ENCODE peak calls at places on chromosomes 5 and 9, in eight cellular contexts. F, Q, P, W, G, T, V and M are unnamed samples. For H3K4me1, the result is how much of the 10 kb centered on the place peaks cover.

GRCh38 chr5:176773408-176774035 is 36.8 kb upstream of the UNC5A start:
- DNase-seq in F (no peak), W (peak), V (peak), Q (peak), G (no peak), P (peak), T (no peak), M (no peak)

GRCh38 chr5:74390822-74391221 is 249.7 kb downstream of the ENC1 start:
- DNase-seq in T (no peak), F (no peak), P (no peak), G (no peak), V (no peak), W (no peak), Q (no peak), M (no peak)

GRCh38 chr9:13627502-13627901 is 348.0 kb upstream of the MPDZ start:
- DNase-seq in Q (no peak), W (no peak), P (no peak), F (no peak), T (no peak), V (no peak), G (no peak), M (no peak)

GRCh38 chr5:135400866-135401265 is 1.8 kb upstream of the MACROH2A1 start:
- DNase-seq in V (no peak), P (peak), G (no peak), F (no peak), Q (no peak), W (no peak), T (no peak), M (no peak)

GRCh38 chr5:133925866-133926488 is 42.4 kb downstream of the C5orf15 start:
- DNase-seq in Q (no peak), W (no peak), V (no peak), F (no peak), T (no peak), P (no peak), G (no peak), M (no peak)

GRCh38 chr9:129014124-129014523 is 14.0 kb downstream of the SH3GLB2 start:
- DNase-seq in Q (no peak), V (no peak), T (no peak), G (no peak), P (no peak), W (no peak), F (no peak), M (no peak)

GRCh38 chr9:129473523-129474244 is 147.2 kb downstream of the C9orf50 start:
- DNase-seq in F (no peak), V (peak), Q (no peak), T (peak), P (no peak), G (peak), W (peak), M (no peak)

GRCh38 chr5:67047180-67047579 is 149.4 kb downstream of the CD180 start:
- DNase-seq in G (peak), F (peak), W (no peak), Q (peak), P (peak), V (peak), T (no peak), M (peak)

GRCh38 chr5:133599044-133599443 is 13.3 kb downstream of the FSTL4 start:
- DNase-seq in V (peak), T (no peak), Q (no peak), G (no peak), P (no peak), W (no peak), F (no peak), M (no peak)

GRCh38 chr9:114016629-114017423 is 61.3 kb downstream of the AMBP start:
- DNase-seq in V (peak), W (peak), Q (peak), P (peak), T (no peak), G (no peak), F (no peak), M (no peak)

GRCh38 chr9:80376180-80376579 is 804.4 kb downstream of the TLE4 start:
- DNase-seq in F (no peak), T (no peak), W (no peak), P (no peak), V (no peak), Q (no peak), G (no peak), M (no peak)

GRCh38 chr9:31823365-31823764 is 561.1 kb upstream of the ACO1 start:
- DNase-seq in F (no peak), P (no peak), T (no peak), G (no peak), Q (no peak), W (no peak), V (no peak), M (no peak)

GRCh38 chr9:111992523-111992922 is 95.9 kb downstream of the UGCG start:
- DNase-seq in Q (no peak), T (peak), F (no peak), G (no peak), W (no peak), P (no peak), V (no peak), M (no peak)

GRCh38 chr9:99682870-99683269 is 138.8 kb upstream of the NR4A3 start:
- DNase-seq in G (no peak), V (no peak), W (no peak), T (no peak), P (no peak), F (no peak), Q (no peak), M (no peak)

GRCh38 chr9:16343249-16344237 is 526.9 kb downstream of the BNC2 start:
- DNase-seq in T (no peak), P (no peak), W (no peak), G (peak), Q (no peak), V (no peak), F (no peak), M (no peak)

GRCh38 chr9:91151014-91151740 is 210.5 kb downstream of the AUH start:
- DNase-seq in P (peak), Q (no peak), W (no peak), F (no peak), V (no peak), T (peak), G (no peak), M (no peak)

GRCh38 chr9:109914280-109915027 is 134.5 kb downstream of the PALM2AKAP2 start:
- DNase-seq in V (no peak), W (no peak), P (peak), Q (no peak), G (no peak), T (peak), F (peak), M (no peak)

GRCh38 chr5:151881626-151882225 is 42.9 kb downstream of the GLRA1 start:
- DNase-seq in G (no peak), Q (no peak), W (no peak), T (no peak), P (no peak), F (no peak), V (no peak), M (no peak)

GRCh38 chr5:123283031-123283430 is 140.2 kb downstream of the CEP120 start:
- DNase-seq in F (no peak), V (no peak), G (no peak), T (peak), Q (no peak), P (no peak), W (no peak), M (no peak)

GRCh38 chr9:107102011-107102410 is 181.1 kb upstream of the RAD23B start:
- DNase-seq in Q (no peak), F (no peak), P (no peak), V (no peak), G (no peak), T (no peak), W (no peak), M (no peak)

GRCh38 chr5:132067941-132068808 is 5.4 kb upstream of the CSF2 start:
- DNase-seq in G (no peak), T (no peak), F (no peak), W (peak), Q (no peak), P (no peak), V (no peak), M (no peak)

GRCh38 chr9:130333041-130334040 is 67.8 kb downstream of the HMCN2 start:
- DNase-seq in Q (no peak), F (no peak), G (peak), W (no peak), T (peak), P (peak), V (no peak), M (no peak)

GRCh38 chr5:177435847-177436536 is 9.5 kb downstream of the GRK6 start:
- DNase-seq in P (no peak), Q (no peak), G (no peak), V (no peak), W (peak), F (no peak), T (no peak), M (peak)

GRCh38 chr5:157924931-157925729 is 66.2 kb upstream of the CLINT1 start:
- DNase-seq in T (no peak), Q (no peak), G (no peak), P (peak), V (no peak), F (peak), W (no peak), M (no peak)

GRCh38 chr5:10306114-10306513 is 1.6 kb downstream of the CMBL start:
- DNase-seq in V (no peak), F (peak), G (no peak), Q (no peak), T (no peak), P (no peak), W (no peak), M (no peak)
- H3K4me3 ChIP-seq in V (peak), F (peak), G (peak), Q (no peak), T (peak), P (peak), W (no peak), M (no peak)

GRCh38 chr5:143094087-143094511 is 309.4 kb downstream of the NR3C1 start:
- DNase-seq in W (no peak), T (peak), G (no peak), Q (no peak), F (no peak), P (no peak), V (no peak), M (no peak)

GRCh38 chr5:143093452-143094086 is 309.9 kb downstream of the NR3C1 start:
- DNase-seq in Q (no peak), T (no peak), G (no peak), W (no peak), P (no peak), F (no peak), V (no peak), M (no peak)
- H3K27ac ChIP-seq in Q (peak), T (no peak), G (no peak), W (no peak), P (no peak), F (no peak), V (no peak), M (no peak)

GRCh38 chr5:172770374-172770674 is 671 bp downstream of the DUSP1 start:
- DNase-seq in V (no peak), T (peak), F (no peak), W (peak), P (no peak), Q (no peak), G (no peak), M (no peak)

GRCh38 chr5:172769598-172770373 is 1.2 kb downstream of the DUSP1 start:
- DNase-seq in W (peak), F (peak), G (peak), Q (no peak), V (peak), T (peak), P (peak), M (no peak)

GRCh38 chr5:172771439-172772111 is 580 bp upstream of the DUSP1 start:
- DNase-seq in P (no peak), V (no peak), Q (no peak), W (no peak), T (peak), G (no peak), F (no peak), M (no peak)

GRCh38 chr5:172772112-172772906 is 1.3 kb upstream of the DUSP1 start:
- DNase-seq in P (peak), W (peak), G (peak), T (peak), V (peak), F (peak), Q (peak), M (peak)

GRCh38 chr5:172770675-172771438 is at the start of gene DUSP1:
- DNase-seq in Q (peak), W (peak), G (peak), T (peak), F (peak), P (peak), V (peak), M (peak)
- H3K4me1 ChIP-seq in Q (under half), W (under half), G (under half), T (under half), F (half or more), P (under half), V (under half), M (under half)

GRCh38 chr5:141494761-141495455 is 6.0 kb downstream of the PCDHGC5 start:
- DNase-seq in W (no peak), T (no peak), G (no peak), F (no peak), Q (no peak), P (no peak), V (no peak), M (no peak)

GRCh38 chr5:141491323-141492167 is 2.7 kb downstream of the PCDHGC5 start:
- DNase-seq in W (no peak), T (no peak), F (no peak), Q (no peak), P (no peak), V (no peak), G (no peak), M (no peak)

GRCh38 chr5:141495456-141495811 is 6.6 kb downstream of the PCDHGC5 start:
- DNase-seq in P (no peak), G (no peak), Q (no peak), V (no peak), W (no peak), T (no peak), F (no peak), M (no peak)

GRCh38 chr5:141492168-141492885 is 3.4 kb downstream of the PCDHGC5 start:
- DNase-seq in T (no peak), W (no peak), P (no peak), Q (no peak), V (no peak), F (no peak), G (no peak), M (no peak)

GRCh38 chr5:141493500-141494422 is 4.9 kb downstream of the PCDHGC5 start:
- DNase-seq in P (no peak), W (no peak), G (no peak), F (no peak), V (no peak), Q (no peak), T (peak), M (no peak)
- H3K4me3 ChIP-seq in P (no peak), W (no peak), G (no peak), F (no peak), V (no peak), Q (no peak), T (no peak), M (no peak)

GRCh38 chr5:149496166-149496565 is 55.1 kb downstream of the CSNK1A1 start:
- DNase-seq in T (no peak), G (no peak), W (no peak), V (no peak), F (no peak), Q (no peak), P (no peak), M (no peak)
- H3K27ac ChIP-seq in T (peak), G (no peak), W (no peak), V (peak), F (peak), Q (peak), P (no peak), M (peak)

GRCh38 chr9:124768778-124769350 is 2.2 kb downstream of the NR6A1 start:
- DNase-seq in W (no peak), V (no peak), P (no peak), T (peak), Q (no peak), F (no peak), G (no peak), M (no peak)
- H3K4me1 ChIP-seq in W (under half), V (under half), P (under half), T (under half), Q (under half), F (half or more), G (under half), M (under half)

GRCh38 chr5:154502180-154502579 is 24.2 kb upstream of the HAND1 start:
- DNase-seq in Q (no peak), G (no peak), W (no peak), V (no peak), F (no peak), P (no peak), T (no peak), M (no peak)
- H3K4me3 ChIP-seq in Q (no peak), G (no peak), W (no peak), V (no peak), F (no peak), P (no peak), T (no peak), M (no peak)

GRCh38 chr5:6758706-6759105 is 45.5 kb downstream of the TENT4A start:
- DNase-seq in V (no peak), G (no peak), T (no peak), P (no peak), W (no peak), Q (no peak), F (no peak), M (no peak)
- H3K27ac ChIP-seq in V (no peak), G (no peak), T (no peak), P (no peak), W (no peak), Q (no peak), F (no peak), M (no peak)